ENCODE peak calls at places on chromosomes 13 and 19, in nine cellular contexts. Q is T-helper 9 cell, A is H54, K is suprapubic skin, W is WTC11, Y is fibroblast of the aortic adventitia, T is NCI-H1105 treated with DMSO at 0.1 percent for 48 hours, V is NT2/D1, E is lung. Z is an unnamed sample.
A peak's percentile ranks its signal among the peaks of the same experiment; 100 is the strongest.

GRCh38 chr13:113591750-113592149 is 7.2 kb downstream of the TFDP1 start:
- DNase-seq in T (no peak), K (peak; percentile 16), W (no peak), V (no peak), Q (no peak), Y (no peak), E (no peak), A (no peak), Z (no peak)

GRCh38 chr19:2302319-2303208 is 5.4 kb downstream of the LINGO3 start:
- DNase-seq in T (no peak), Q (no peak), A (no peak), W (peak; percentile 72), V (no peak), Y (peak; percentile 27), K (peak; percentile 62), E (no peak), Z (peak; percentile 74)

GRCh38 chr13:21344662-21345176 is 114.4 kb downstream of the ZDHHC20 start:
- DNase-seq in Q (peak; percentile 6), K (no peak), E (no peak), W (no peak), T (no peak), V (no peak), Y (no peak), A (no peak), Z (no peak)

GRCh38 chr19:10692673-10693264 is 8.5 kb upstream of the QTRT1 start:
- DNase-seq in K (no peak), W (no peak), Y (no peak), V (no peak), A (no peak), Q (no peak), T (no peak), E (no peak), Z (no peak)

GRCh38 chr19:45676851-45677263 is 8.8 kb downstream of the GIPR start:
- DNase-seq in V (no peak), Y (no peak), E (peak; percentile 33), K (no peak), Q (peak; percentile 32), T (no peak), A (no peak), W (no peak), Z (no peak)

GRCh38 chr13:47545630-47546029 is 455.4 kb downstream of the SUCLA2 start:
- DNase-seq in A (no peak), K (no peak), V (no peak), T (no peak), Q (no peak), Y (peak; percentile 4), E (no peak), W (no peak), Z (no peak)

GRCh38 chr19:12628040-12629022 is 17.6 kb downstream of the ZNF791 start:
- DNase-seq in V (no peak), Y (no peak), A (no peak), Q (no peak), K (no peak), T (no peak), E (no peak), W (no peak), Z (no peak)

GRCh38 chr13:72851678-72852014 is 69.7 kb downstream of the PIBF1 start:
- DNase-seq in A (no peak), E (no peak), W (no peak), Y (no peak), K (no peak), T (no peak), V (no peak), Q (no peak), Z (no peak)

GRCh38 chr13:99975626-99976025 is 4.1 kb upstream of the ZIC5 start:
- DNase-seq in T (no peak), V (no peak), Q (no peak), K (no peak), E (no peak), A (no peak), W (peak; percentile 46), Y (no peak), Z (no peak)

GRCh38 chr19:48480476-48481190 is 11.5 kb downstream of the CYTH2 start:
- DNase-seq in K (no peak), V (no peak), A (no peak), E (no peak), T (peak; percentile 22), Y (no peak), W (peak; percentile 44), Q (peak; percentile 58), Z (peak; percentile 75)

GRCh38 chr19:46288896-46289588 is 7.8 kb upstream of the HIF3A start:
- DNase-seq in V (no peak), T (peak; percentile 13), W (no peak), A (peak; percentile 65), Q (no peak), E (peak; percentile 32), Y (peak; percentile 88), K (no peak), Z (no peak)

GRCh38 chr19:524062-524674 is 7.4 kb upstream of the CDC34 start:
- DNase-seq in E (no peak), A (no peak), T (no peak), K (no peak), W (no peak), Q (no peak), Y (no peak), V (no peak), Z (no peak)

GRCh38 chr13:20993661-20994440 is 67.5 kb downstream of the LATS2 start:
- DNase-seq in K (no peak), Q (no peak), A (peak; percentile 23), V (no peak), T (no peak), E (no peak), W (no peak), Y (no peak), Z (no peak)

GRCh38 chr19:8069116-8069973 is 16.8 kb downstream of the CCL25 start:
- DNase-seq in V (peak; percentile 54), K (no peak), W (peak; percentile 73), A (no peak), T (no peak), Y (no peak), E (no peak), Q (no peak), Z (no peak)

GRCh38 chr13:45393941-45394570 is 24.1 kb downstream of the SLC25A30 start:
- DNase-seq in K (no peak), E (no peak), V (peak; percentile 33), A (peak; percentile 27), W (peak; percentile 63), T (peak; percentile 29), Y (peak; percentile 68), Q (no peak), Z (no peak)

GRCh38 chr13:46296920-46297319 is 85.2 kb downstream of the LRRC63 start:
- DNase-seq in W (no peak), Q (no peak), Y (peak; percentile 99), K (no peak), A (no peak), T (no peak), E (no peak), V (no peak), Z (no peak)

GRCh38 chr13:31236211-31236786 is 36.5 kb downstream of the B3GLCT start:
- DNase-seq in Q (no peak), K (no peak), V (no peak), E (no peak), T (peak; percentile 43), W (no peak), A (no peak), Y (peak; percentile 68), Z (no peak)

GRCh38 chr13:110447058-110447511 is 114.4 kb downstream of the RAB20 start:
- DNase-seq in Y (peak; percentile 37), V (no peak), Q (no peak), E (no peak), K (no peak), A (no peak), W (no peak), T (no peak), Z (no peak)

GRCh38 chr13:23488442-23488841 is 54.9 kb upstream of the SACS start:
- DNase-seq in K (no peak), W (no peak), T (no peak), E (no peak), Y (no peak), A (no peak), V (no peak), Q (no peak), Z (no peak)

GRCh38 chr13:99652901-99653300 is 151.6 kb downstream of the TM9SF2 start:
- DNase-seq in W (no peak), Y (no peak), E (no peak), Q (no peak), K (no peak), A (no peak), V (no peak), T (no peak), Z (no peak)

GRCh38 chr19:6739884-6740588 is 556 bp downstream of the TRIP10 start:
- DNase-seq in A (no peak), T (no peak), E (no peak), Q (peak; percentile 19), W (peak; percentile 51), Y (no peak), K (no peak), V (no peak), Z (no peak)

GRCh38 chr19:7743425-7743841 is 3.9 kb downstream of the CD209 start:
- DNase-seq in Q (no peak), Y (no peak), E (no peak), A (no peak), T (no peak), W (no peak), V (no peak), K (no peak), Z (no peak)

GRCh38 chr13:66656050-66656449 is 574.1 kb downstream of the PCDH9 start:
- DNase-seq in Q (no peak), K (no peak), W (no peak), E (no peak), V (no peak), A (no peak), T (no peak), Y (no peak), Z (no peak)

GRCh38 chr19:34436716-34437115 is 8.5 kb downstream of the UBA2 start:
- DNase-seq in E (no peak), T (no peak), W (no peak), V (no peak), Y (peak; percentile 43), Q (no peak), K (no peak), A (no peak), Z (no peak)

GRCh38 chr13:99264053-99264452 is 5.9 kb upstream of the GPR18 start:
- DNase-seq in W (no peak), V (no peak), Y (no peak), T (no peak), A (no peak), K (no peak), Q (no peak), E (no peak), Z (no peak)

GRCh38 chr19:41114132-41114531 is at the start of gene CYP2F1:
- DNase-seq in K (no peak), Y (no peak), W (no peak), A (no peak), E (no peak), T (no peak), V (no peak), Q (no peak), Z (no peak)

GRCh38 chr13:99800004-99800403 is 171.6 kb downstream of the ZIC5 start:
- DNase-seq in K (no peak), E (no peak), Y (no peak), A (no peak), V (no peak), T (no peak), W (no peak), Q (no peak), Z (no peak)

GRCh38 chr19:12733369-12733896 is 1.1 kb downstream of the TRIR start:
- DNase-seq in K (no peak), V (no peak), W (no peak), Q (no peak), Y (peak; percentile 47), A (no peak), T (no peak), E (no peak), Z (no peak)

GRCh38 chr13:41311607-41312500 is 787 bp downstream of the NAA16 start:
- DNase-seq in Q (peak; percentile 52), K (peak; percentile 73), W (peak; percentile 38), T (peak; percentile 10), Y (peak; percentile 54), V (no peak), E (peak; percentile 38), A (no peak), Z (peak; percentile 54)

Z was measured in Right ventricle myocardium superior.